ENCODE peak calls at places on chromosome 21, in five cellular contexts. H is NCI-H2081; C is fibroblast of lung; L is tibial nerve; S is activated CD4-positive, alpha-beta memory T cell treated with anti-CD3 and anti-CD28 coated beads for 36 hours. Z is an unnamed sample.
A peak's percentile ranks its signal among the peaks of the same experiment; 100 is the strongest.

GRCh38 chr21:45598666-45599065 is 44.9 kb upstream of the PCBP3 start:
- DNase-seq in H (no peak), C (no peak), L (no peak), S (no peak), Z (no peak)

GRCh38 chr21:44919111-44919912 is 1.4 kb downstream of the ITGB2 start:
- DNase-seq in H (no peak), C (no peak), L (no peak), S (peak; percentile 56), Z (no peak)

GRCh38 chr21:34968414-34969333 is 80.4 kb downstream of the RUNX1 start:
- DNase-seq in H (no peak), C (no peak), L (no peak), S (peak; percentile 72), Z (no peak)

GRCh38 chr21:35120631-35121180 is 71.6 kb upstream of the RUNX1 start:
- DNase-seq in H (no peak), C (no peak), L (no peak), S (no peak), Z (no peak)

GRCh38 chr21:44370027-44370735 is 16.8 kb downstream of the TRPM2 start:
- DNase-seq in H (no peak), C (peak; percentile 37), L (peak; percentile 9), S (no peak), Z (no peak)

GRCh38 chr21:42066521-42066920 is 4.6 kb upstream of the UMODL1 start:
- DNase-seq in H (no peak), C (no peak), L (no peak), S (no peak), Z (no peak)

GRCh38 chr21:44443891-44444285 is 11.4 kb upstream of the LRRC3 start:
- DNase-seq in H (no peak), C (no peak), L (no peak), S (no peak), Z (no peak)

GRCh38 chr21:14923468-14923867 is 141.3 kb downstream of the NRIP1 start:
- DNase-seq in H (no peak), C (peak; percentile 75), L (no peak), S (no peak), Z (no peak)

GRCh38 chr21:29217818-29218252 is 80.9 kb upstream of the BACH1 start:
- DNase-seq in H (peak; percentile 28), C (peak; percentile 97), L (no peak), S (no peak), Z (no peak)

GRCh38 chr21:45295576-45296365 is 8.1 kb upstream of the POFUT2 start:
- DNase-seq in H (no peak), C (peak; percentile 84), L (peak; percentile 10), S (peak; percentile 3), Z (peak; percentile 13)

GRCh38 chr21:45905196-45905595 is 76.4 kb upstream of the COL6A1 start:
- DNase-seq in H (no peak), C (no peak), L (no peak), S (no peak), Z (no peak)

GRCh38 chr21:27761623-27762022 is 794.7 kb upstream of the ADAMTS5 start:
- DNase-seq in H (no peak), C (no peak), L (no peak), S (no peak), Z (no peak)

GRCh38 chr21:44730028-44730395 is 18.6 kb upstream of the TSPEAR start:
- DNase-seq in H (no peak), C (no peak), L (no peak), S (no peak), Z (no peak)

GRCh38 chr21:31142600-31142999 is 104.3 kb upstream of the KRTAP19-8 start:
- DNase-seq in H (no peak), C (no peak), L (no peak), S (peak; percentile 46), Z (no peak)

GRCh38 chr21:46093668-46094400 is 4.1 kb upstream of the COL6A2 start:
- DNase-seq in H (no peak), C (no peak), L (no peak), S (no peak), Z (peak; percentile 15)

GRCh38 chr21:42047821-42048613 is 23.1 kb upstream of the UMODL1 start:
- DNase-seq in H (no peak), C (peak; percentile 100), L (peak; percentile 20), S (no peak), Z (no peak)

GRCh38 chr21:16911166-16911607 is 601.7 kb upstream of the CXADR start:
- DNase-seq in H (no peak), C (no peak), L (no peak), S (no peak), Z (no peak)

GRCh38 chr21:45259206-45259795 is 28.4 kb downstream of the POFUT2 start:
- DNase-seq in H (no peak), C (no peak), L (no peak), S (no peak), Z (peak; percentile 9)

GRCh38 chr21:25911730-25912401 is 177.1 kb downstream of the GABPA start:
- DNase-seq in H (peak; percentile 71), C (peak; percentile 68), L (no peak), S (no peak), Z (no peak)

GRCh38 chr21:26881504-26882228 is 36.5 kb upstream of the ADAMTS1 start:
- DNase-seq in H (peak; percentile 0), C (peak; percentile 13), L (no peak), S (no peak), Z (no peak)

GRCh38 chr21:15730484-15731242 is 881 bp downstream of the USP25 start:
- DNase-seq in H (no peak), C (no peak), L (no peak), S (peak; percentile 25), Z (no peak)

GRCh38 chr21:38170283-38170682 is 86.5 kb upstream of the KCNJ15 start:
- DNase-seq in H (no peak), C (peak; percentile 24), L (no peak), S (peak; percentile 12), Z (no peak)

GRCh38 chr21:37531402-37532042 is 164.9 kb downstream of the DYRK1A start:
- DNase-seq in H (no peak), C (no peak), L (no peak), S (no peak), Z (no peak)

GRCh38 chr21:36419996-36420395 is 34.8 kb downstream of the CHAF1B start:
- DNase-seq in H (peak; percentile 58), C (peak; percentile 88), L (peak; percentile 38), S (peak; percentile 61), Z (peak; percentile 78)

Z was measured in breast epithelium.